ENCODE peak calls at places on chromosomes 5 and 9, in four cellular contexts. P is fibroblast of the aortic adventitia; Y is heart right ventricle; L is CD8-positive, alpha-beta T cell. B is an unnamed sample.

GRCh38 chr5:169873642-169874041 is 106.7 kb downstream of the INSYN2B start:
- DNase-seq in P (peak; percentile 69), Y (no peak), L (no peak), B (no peak)

GRCh38 chr5:173581408-173582197 is 34.8 kb downstream of the BOD1 start:
- DNase-seq in P (peak; percentile 33), Y (peak; percentile 45), L (peak; percentile 24), B (peak; percentile 67)

GRCh38 chr5:133643365-133643764 is 31.0 kb upstream of the FSTL4 start:
- DNase-seq in P (no peak), Y (no peak), L (no peak), B (no peak)

GRCh38 chr9:80061940-80062339 is 490.2 kb downstream of the TLE4 start:
- DNase-seq in P (peak; percentile 82), Y (no peak), L (no peak), B (no peak)

GRCh38 chr5:40071870-40072269 is 607.8 kb upstream of the PTGER4 start:
- DNase-seq in P (peak; percentile 78), Y (no peak), L (no peak), B (no peak)

GRCh38 chr5:21152611-21153010 is 1164.6 kb upstream of the CDH18 start:
- DNase-seq in P (peak; percentile 87), Y (no peak), L (no peak), B (no peak)

GRCh38 chr9:21993007-21993406 is 1.2 kb downstream of the CDKN2A start:
- DNase-seq in P (no peak), Y (no peak), L (no peak), B (no peak)

GRCh38 chr9:130448771-130449170 is 4.0 kb downstream of the ASS1 start:
- DNase-seq in P (no peak), Y (no peak), L (no peak), B (no peak)

GRCh38 chr5:27911216-27911615 is 872.8 kb upstream of the CDH9 start:
- DNase-seq in P (no peak), Y (no peak), L (no peak), B (no peak)

GRCh38 chr5:53052499-53052898 is 57.1 kb downstream of the MOCS2 start:
- DNase-seq in P (peak; percentile 35), Y (no peak), L (no peak), B (no peak)

GRCh38 chr5:26295541-26295940 is 742.8 kb downstream of the CDH9 start:
- DNase-seq in P (no peak), Y (no peak), L (no peak), B (no peak)

GRCh38 chr9:36961568-36962360 is 72.3 kb downstream of the PAX5 start:
- DNase-seq in P (peak; percentile 13), Y (no peak), L (no peak), B (no peak)

DNA sequence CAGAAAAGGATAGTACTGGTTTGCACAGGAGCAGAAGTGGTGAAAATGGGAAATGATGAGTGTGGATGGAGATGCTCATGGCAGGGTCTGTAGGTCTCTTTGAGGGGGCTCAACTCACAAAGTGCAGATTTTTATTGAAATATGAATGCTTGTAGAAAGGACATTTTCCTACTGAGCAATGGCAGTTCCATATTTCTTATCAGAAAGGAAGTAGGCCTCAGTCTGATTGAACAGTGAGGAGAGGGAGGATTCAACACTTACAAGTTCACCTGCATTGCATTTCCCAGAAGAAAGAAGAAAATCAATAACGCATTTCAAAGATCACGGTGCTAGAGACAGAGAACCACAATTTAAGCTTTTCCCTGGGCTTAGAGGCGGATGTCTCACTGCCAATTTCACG is 49.2 kb downstream of the ANXA2R start:
- DNase-seq in P (no peak), Y (no peak), L (no peak), B (no peak)
- H3K4me3 ChIP-seq in P (no peak overlapping the region), Y (peak overlapping the region; percentile 76), L (peak overlapping the region; percentile 92), B (no peak overlapping the region)

DNA sequence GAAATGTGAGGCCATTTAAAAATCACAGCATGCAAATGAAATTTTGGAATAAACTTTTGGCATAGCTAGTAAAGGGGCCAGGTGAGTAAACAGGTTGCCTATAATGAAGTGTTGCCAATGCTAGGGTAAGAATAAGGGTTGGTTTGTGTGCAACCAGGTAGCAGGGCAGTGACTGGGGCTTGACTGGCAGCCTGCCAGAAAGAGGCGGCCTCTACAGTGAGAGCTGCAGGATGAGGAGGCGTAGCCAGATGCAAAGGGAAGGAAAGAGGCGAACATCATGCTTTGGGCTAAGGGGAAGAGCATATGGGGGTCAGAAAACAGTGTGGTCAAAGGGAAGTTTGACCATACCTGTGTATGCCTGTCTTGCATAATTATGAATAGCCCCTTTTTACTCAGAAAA is 70.6 kb downstream of the MAST4 start:
- DNase-seq in P (no peak), Y (peak; percentile 32), L (no peak), B (peak; percentile 6)
- TF ChIP-seq CTCF in P (no peak), Y (no peak), L (no peak), B (no peak)

GRCh38 chr5:58454025-58454424 is 5.9 kb downstream of the PLK2 start:
- DNase-seq in P (no peak), Y (no peak), L (no peak), B (no peak)

GRCh38 chr5:58455966-58456365 is 3.9 kb downstream of the PLK2 start:
- DNase-seq in P (peak; percentile 65), Y (no peak), L (no peak), B (no peak)

GRCh38 chr5:58455495-58455894 is 4.4 kb downstream of the PLK2 start:
- DNase-seq in P (peak; percentile 38), Y (no peak), L (no peak), B (no peak)

GRCh38 chr5:58456486-58456885 is 3.4 kb downstream of the PLK2 start:
- DNase-seq in P (no peak), Y (no peak), L (no peak), B (no peak)

GRCh38 chr5:58455066-58455465 is 4.8 kb downstream of the PLK2 start:
- DNase-seq in P (peak; percentile 44), Y (no peak), L (no peak), B (no peak)
- H3K4me3 ChIP-seq in P (peak overlapping the region; percentile 83), Y (peak overlapping the region; percentile 87), L (no peak overlapping the region), B (no peak overlapping the region)

GRCh38 chr9:15552641-15553527 is at the start of gene CCDC171:
- DNase-seq in P (peak; percentile 94), Y (peak; percentile 93), L (peak; percentile 80), B (peak; percentile 97)
- TF ChIP-seq CTCF in P (no peak), Y (no peak), L (no peak), B (peak; percentile 2)